ENCODE peak calls at places on chromosomes 12 and 14, in four cellular contexts. C, S, G and N are unnamed samples.

GRCh38 chr14:65834812-65835211 is 422.3 kb downstream of the FUT8 start:
- DNase-seq in C (no peak), S (no peak), G (no peak), N (no peak)

GRCh38 chr14:73834258-73834620 is 17.4 kb upstream of the PTGR2 start:
- DNase-seq in C (no peak), S (no peak), G (no peak), N (no peak)

GRCh38 chr14:95514131-95515079 is 2.0 kb downstream of the SYNE3 start:
- DNase-seq in C (no peak), S (no peak), G (no peak), N (no peak)

GRCh38 chr14:99055816-99056215 is 216.2 kb downstream of the BCL11B start:
- DNase-seq in C (no peak), S (no peak), G (no peak), N (no peak)

GRCh38 chr14:87805315-87805723 is 187.7 kb downstream of the GALC start:
- DNase-seq in C (peak), S (peak), G (peak), N (peak)

GRCh38 chr12:19440019-19440858 is 947 bp downstream of the AEBP2 start:
- DNase-seq in C (peak), S (peak), G (peak), N (no peak)

GRCh38 chr12:87836190-87836589 is 193.0 kb downstream of the C12orf50 start:
- DNase-seq in C (no peak), S (no peak), G (no peak), N (no peak)

GRCh38 chr12:89832336-89832735 is 123.7 kb upstream of the ATP2B1 start:
- DNase-seq in C (peak), S (no peak), G (no peak), N (no peak)

GRCh38 chr12:38905480-38906351 is at the start of gene CPNE8:
- DNase-seq in C (peak), S (peak), G (no peak), N (no peak)

GRCh38 chr12:12723681-12724420 is 6.7 kb downstream of the CDKN1B start:
- DNase-seq in C (peak), S (no peak), G (no peak), N (peak)

GRCh38 chr12:84924956-84925355 is 12.4 kb upstream of the SLC6A15 start:
- DNase-seq in C (peak), S (no peak), G (no peak), N (no peak)

GRCh38 chr14:76720382-76720813 is 40.9 kb upstream of the VASH1 start:
- DNase-seq in C (no peak), S (peak), G (peak), N (no peak)

GRCh38 chr14:62692490-62693106 is 352.7 kb downstream of the KCNH5 start:
- DNase-seq in C (peak), S (no peak), G (peak), N (no peak)

GRCh38 chr12:31874961-31875608 is 84.1 kb upstream of the RESF1 start:
- DNase-seq in C (peak), S (no peak), G (no peak), N (no peak)
- TF ChIP-seq RNF2 in C (no peak), S (no peak), G (no peak), N (no peak)

GRCh38 chr12:125395583-125396215 is 330.5 kb downstream of the AACS start:
- DNase-seq in C (peak), S (peak), G (no peak), N (no peak)
- TF ChIP-seq RNF2 in C (no peak), S (no peak), G (no peak), N (no peak)

DNA sequence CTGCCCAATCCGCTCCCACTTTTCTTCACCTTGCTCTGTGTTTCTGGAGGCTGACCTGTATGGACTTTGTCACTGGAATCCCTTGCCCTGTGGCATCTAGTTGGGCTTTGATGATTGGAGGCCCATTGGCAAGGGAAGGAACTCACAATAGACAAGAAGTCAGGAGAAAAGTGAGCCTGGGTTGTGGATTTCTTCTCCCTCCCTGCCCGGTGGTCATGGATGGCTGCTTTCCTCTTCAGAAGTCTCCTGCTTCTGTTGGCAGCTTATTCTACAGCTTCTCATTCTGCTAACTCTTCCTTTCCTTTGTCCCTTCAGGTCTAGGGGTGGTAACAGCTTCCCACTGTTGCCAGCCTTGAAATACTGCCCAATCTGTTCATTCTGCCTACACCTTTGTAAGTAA is 13.9 kb upstream of the CCDC60 start:
- DNase-seq in C (no peak), S (no peak), G (no peak), N (no peak)
- TF ChIP-seq RNF2 in C (no peak), S (no peak), G (no peak), N (no peak)

GRCh38 chr12:118164798-118165486 is 29.0 kb downstream of the PEBP1 start:
- DNase-seq in C (peak), S (peak), G (peak), N (no peak)
- TF ChIP-seq RNF2 in C (no peak), S (no peak), G (no peak), N (no peak)

GRCh38 chr12:94172031-94172430 is 23.7 kb downstream of the PLXNC1 start:
- DNase-seq in C (no peak), S (no peak), G (peak), N (no peak)

GRCh38 chr12:94169966-94170689 is 21.8 kb downstream of the PLXNC1 start:
- DNase-seq in C (no peak), S (no peak), G (peak), N (no peak)

GRCh38 chr12:94172973-94173372 is 24.6 kb downstream of the PLXNC1 start:
- DNase-seq in C (peak), S (no peak), G (peak), N (no peak)

GRCh38 chr12:94170690-94171594 is 22.6 kb downstream of the PLXNC1 start:
- DNase-seq in C (no peak), S (no peak), G (no peak), N (no peak)

GRCh38 chr12:94171595-94171930 is 23.2 kb downstream of the PLXNC1 start:
- DNase-seq in C (no peak), S (no peak), G (no peak), N (no peak)
- TF ChIP-seq RNF2 in C (no peak), S (no peak), G (no peak), N (no peak)

GRCh38 chr14:58697927-58698641 is 60.3 kb downstream of the DACT1 start:
- DNase-seq in C (no peak), S (no peak), G (no peak), N (no peak)

GRCh38 chr14:58701576-58701975 is 63.8 kb downstream of the DACT1 start:
- DNase-seq in C (no peak), S (no peak), G (no peak), N (no peak)

GRCh38 chr14:58697266-58697926 is 59.6 kb downstream of the DACT1 start:
- DNase-seq in C (no peak), S (no peak), G (no peak), N (no peak)

GRCh38 chr14:58701156-58701555 is 63.4 kb downstream of the DACT1 start:
- DNase-seq in C (no peak), S (no peak), G (no peak), N (no peak)

GRCh38 chr14:58699656-58700055 is 61.9 kb downstream of the DACT1 start:
- DNase-seq in C (no peak), S (no peak), G (no peak), N (no peak)
- TF ChIP-seq RNF2 in C (no peak), S (no peak), G (no peak), N (no peak)

GRCh38 chr12:124338448-124338847 is 43.6 kb downstream of the RFLNA start:
- DNase-seq in C (peak), S (no peak), G (no peak), N (no peak)
- TF ChIP-seq RNF2 in C (no peak), S (no peak), G (no peak), N (no peak)

GRCh38 chr12:30691122-30691879 is 4.4 kb downstream of the IPO8 start:
- DNase-seq in C (peak), S (no peak), G (peak), N (no peak)
- TF ChIP-seq RNF2 in C (no peak), S (no peak), G (no peak), N (no peak)

DNA sequence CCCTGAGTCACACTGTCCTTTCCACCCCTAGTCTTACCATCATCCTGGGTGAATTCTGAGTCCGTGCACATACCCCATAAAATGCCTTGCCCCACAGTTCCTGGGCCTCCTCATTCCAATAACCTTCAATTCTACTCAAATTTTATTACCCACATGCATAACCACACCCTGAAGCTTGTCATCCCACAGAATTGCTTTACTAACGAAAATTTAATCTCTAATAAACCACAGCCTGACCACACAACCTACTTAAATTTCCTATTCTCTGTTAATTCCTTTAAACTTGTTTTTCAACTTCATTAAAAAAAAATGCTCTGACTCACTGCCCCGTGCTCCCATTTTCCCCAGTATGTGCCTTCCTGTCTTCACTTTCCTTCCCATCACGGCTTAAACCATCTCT is 205.9 kb downstream of the PHLDA1 start:
- DNase-seq in C (no peak), S (no peak), G (no peak), N (no peak)
- TF ChIP-seq RNF2 in C (no peak), S (no peak), G (no peak), N (no peak)